ENCODE peak calls at places on chromosomes 11 and 22, in eight cellular contexts. F, W, T, L, I, X, G and C are unnamed samples.

GRCh38 chr11:92596596-92597317 is 372.1 kb downstream of the FAT3 start:
- DNase-seq in L (no peak), T (no peak), X (no peak), I (no peak), F (no peak), G (no peak), W (no peak), C (no peak)

GRCh38 chr11:26584818-26585217 is 12.8 kb upstream of the MUC15 start:
- DNase-seq in I (no peak), G (no peak), T (no peak), F (peak; percentile 12), W (no peak), L (no peak), X (no peak), C (no peak)

GRCh38 chr11:15489281-15489680 is 374.6 kb downstream of the INSC start:
- DNase-seq in X (no peak), F (no peak), I (no peak), T (no peak), L (no peak), G (no peak), W (peak; percentile 62), C (no peak)

GRCh38 chr11:132024587-132025295 is 654.3 kb downstream of the NTM start:
- DNase-seq in G (no peak), W (peak; percentile 47), I (no peak), X (peak; percentile 24), L (peak; percentile 34), F (peak; percentile 66), T (no peak), C (no peak)

GRCh38 chr22:28978863-28979799 is 82.5 kb downstream of the C22orf31 start:
- DNase-seq in F (no peak), T (no peak), L (no peak), X (no peak), I (no peak), G (no peak), W (no peak), C (no peak)

GRCh38 chr22:33921576-33922181 is 1.4 kb upstream of the LARGE1 start:
- DNase-seq in W (peak; percentile 92), X (no peak), G (peak; percentile 64), I (peak; percentile 72), F (peak; percentile 74), T (peak; percentile 75), L (peak; percentile 60), C (no peak)

GRCh38 chr22:43923191-43923590 is 414 bp upstream of the PNPLA3 start:
- DNase-seq in W (no peak), L (peak; percentile 16), X (no peak), T (no peak), I (no peak), F (peak; percentile 13), G (no peak), C (no peak)

GRCh38 chr11:119051440-119052162 is 5.4 kb downstream of the HYOU1 start:
- DNase-seq in G (no peak), L (no peak), W (no peak), X (no peak), F (peak; percentile 83), I (no peak), T (no peak), C (no peak)

GRCh38 chr11:61516675-61517516 is 8.3 kb downstream of the LRRC10B start:
- DNase-seq in L (peak; percentile 30), F (peak; percentile 37), T (no peak), W (no peak), G (peak; percentile 35), X (no peak), I (peak; percentile 43), C (no peak)

GRCh38 chr11:59756845-59757244 is 1.7 kb downstream of the STX3 start:
- DNase-seq in W (no peak), G (peak; percentile 60), T (no peak), I (peak; percentile 78), F (no peak), L (no peak), X (no peak), C (no peak)

GRCh38 chr22:20091690-20092476 is 11.8 kb downstream of the DGCR8 start:
- DNase-seq in G (no peak), F (no peak), W (no peak), L (no peak), X (no peak), I (no peak), T (no peak), C (no peak)

GRCh38 chr11:454801-455565 is 4.9 kb downstream of the PTDSS2 start:
- DNase-seq in I (no peak), L (no peak), G (no peak), W (no peak), T (peak; percentile 34), F (no peak), X (no peak), C (no peak)

GRCh38 chr22:40922484-40923303 is 28.5 kb upstream of the RBX1 start:
- DNase-seq in T (no peak), X (peak; percentile 59), G (no peak), W (no peak), I (no peak), L (peak; percentile 79), F (peak; percentile 72), C (peak; percentile 69)

GRCh38 chr11:134949121-134949591 is 537.1 kb upstream of the B3GAT1 start:
- DNase-seq in X (peak; percentile 28), L (peak; percentile 80), I (no peak), T (peak; percentile 62), F (no peak), W (peak; percentile 70), G (no peak), C (peak; percentile 22)

DNA sequence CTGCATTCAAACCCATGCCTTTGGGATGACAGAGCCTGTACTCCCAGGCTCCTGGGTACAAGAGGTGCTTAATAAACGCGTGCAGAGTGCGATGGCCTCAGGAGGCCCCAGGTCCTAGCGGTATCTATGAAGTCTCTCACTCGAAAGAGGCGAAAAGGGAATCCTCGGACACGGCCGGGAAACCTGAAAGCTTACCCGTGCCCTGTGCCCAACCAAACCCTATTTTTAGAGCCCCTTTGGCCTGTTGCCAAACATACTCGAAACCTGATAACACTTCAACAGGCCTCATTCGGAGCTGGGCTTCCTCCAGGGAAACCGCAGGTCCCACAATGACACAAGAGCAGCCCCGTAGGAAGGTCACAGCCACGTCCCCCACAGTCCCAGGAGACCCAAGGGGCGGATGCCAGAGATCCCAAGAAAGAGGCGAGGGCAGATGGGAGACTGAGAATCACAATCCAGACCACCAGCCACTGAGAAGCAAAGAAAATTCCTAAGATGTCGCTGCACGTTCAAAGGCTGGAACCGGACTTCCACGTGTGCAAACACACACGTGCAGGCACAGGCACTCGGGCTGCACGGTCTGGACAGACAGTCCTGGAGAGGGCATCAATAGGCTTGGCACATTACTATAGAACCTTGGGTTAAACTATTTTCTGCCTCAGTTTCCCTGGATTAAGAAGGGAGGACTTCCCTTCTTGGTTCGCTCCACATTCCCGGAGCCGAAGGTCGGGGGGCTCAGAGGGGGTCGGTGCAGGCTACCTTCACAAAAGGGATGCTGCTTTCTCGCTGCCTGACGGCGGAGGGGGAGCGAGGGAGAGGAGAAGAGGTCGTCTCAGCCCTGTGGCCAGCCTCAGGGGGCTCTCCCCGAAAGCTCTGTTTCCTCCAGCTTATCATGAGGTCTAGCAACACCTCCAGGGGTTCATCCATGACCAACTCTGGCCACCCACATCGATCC is 8.2 kb downstream of the PDGFB start:
- DNase-seq in X (no peak), I (peak; percentile 34), T (peak; percentile 87), L (peak; percentile 45), F (peak; percentile 90), W (no peak), G (peak; percentile 76), C (no peak)
- H3K4me3 ChIP-seq in X (no peak overlapping the region), I (no peak overlapping the region), T (peak overlapping the region; percentile 38), L (no peak overlapping the region), F (no peak overlapping the region), W (no peak overlapping the region), G (no peak overlapping the region), C (no peak overlapping the region)

GRCh38 chr11:22670803-22671202 is 4.4 kb downstream of the GAS2 start:
- DNase-seq in L (peak; percentile 14), I (no peak), W (no peak), T (no peak), X (no peak), G (no peak), F (peak; percentile 21), C (no peak)
- TF ChIP-seq CTCF in L (peak; percentile 18), I (no peak), W (no peak), T (peak; percentile 48), X (no peak), G (no peak), F (peak; percentile 16), C (no peak)

GRCh38 chr11:72586591-72587090 is 87.6 kb downstream of the PDE2A start:
- DNase-seq in G (no peak), L (no peak), F (no peak), W (no peak), T (no peak), X (no peak), I (no peak), C (no peak)

GRCh38 chr11:72584293-72584921 is 89.8 kb downstream of the PDE2A start:
- DNase-seq in X (no peak), T (peak; percentile 78), F (no peak), L (peak; percentile 37), I (peak; percentile 41), G (peak; percentile 48), W (no peak), C (no peak)

GRCh38 chr11:72585762-72586590 is 88.2 kb downstream of the PDE2A start:
- DNase-seq in X (peak; percentile 35), L (peak; percentile 72), W (no peak), G (peak; percentile 80), T (peak; percentile 70), F (peak; percentile 79), I (peak; percentile 61), C (peak; percentile 37)

GRCh38 chr11:72583616-72584292 is 90.5 kb downstream of the PDE2A start:
- DNase-seq in L (no peak), T (peak; percentile 37), I (no peak), W (no peak), X (no peak), G (no peak), F (no peak), C (no peak)

DNA sequence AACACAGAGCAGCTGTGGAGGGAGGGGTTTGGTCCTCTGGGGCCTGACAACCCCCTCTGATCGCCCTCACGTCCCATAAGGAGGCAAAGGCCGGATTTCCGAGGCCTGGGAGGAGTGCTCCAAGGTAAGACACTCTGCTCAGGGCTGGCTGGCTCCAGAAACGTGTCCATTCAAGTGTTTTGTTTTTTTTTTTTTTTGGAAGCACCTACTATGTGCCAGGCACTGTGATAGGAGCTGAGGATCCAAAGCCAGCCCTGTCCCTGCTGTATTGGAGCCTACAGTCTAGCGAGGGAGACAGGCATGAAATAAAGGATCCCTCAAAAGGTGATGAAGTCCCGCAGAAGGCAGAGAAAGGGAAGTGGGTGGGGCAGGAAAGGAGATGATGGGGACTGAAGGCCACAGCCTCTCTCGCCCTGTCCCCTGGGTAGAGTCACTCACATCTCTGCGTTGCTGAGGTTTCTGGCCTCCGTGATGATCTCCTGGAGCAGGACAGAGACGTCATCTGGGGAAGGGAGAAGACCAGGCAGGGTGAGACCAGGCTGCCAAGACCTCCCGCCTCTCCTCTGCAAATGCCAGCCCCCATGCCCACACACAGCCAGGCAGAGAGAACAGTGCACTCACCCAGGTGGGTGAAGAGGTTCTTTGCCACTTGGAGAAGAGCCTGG is 89.2 kb downstream of the PDE2A start:
- DNase-seq in W (no peak), I (no peak), F (no peak), T (no peak), X (no peak), L (no peak), G (no peak), C (no peak)
- H3K4me3 ChIP-seq in W (peak overlapping the region; percentile 18), I (no peak overlapping the region), F (no peak overlapping the region), T (no peak overlapping the region), X (no peak overlapping the region), L (no peak overlapping the region), G (peak overlapping the region; percentile 32), C (peak overlapping the region; percentile 17)

GRCh38 chr11:11659567-11660341 is 37.9 kb upstream of the GALNT18 start:
- DNase-seq in G (no peak), L (no peak), W (peak; percentile 66), X (no peak), T (no peak), I (no peak), F (peak; percentile 4), C (no peak)
- TF ChIP-seq CTCF in G (no peak), L (no peak), W (no peak), X (peak; percentile 15), T (no peak), I (no peak), F (peak; percentile 8), C (peak; percentile 19)